ENCODE peak calls at places on chromosomes 6 and 20, in six cellular contexts. U is upper lobe of right lung, L is colonic mucosa, Q is keratinocyte, S is psoas muscle, W is astrocyte. R is an unnamed sample.

GRCh38 chr6:161256390-161256789 is 17.5 kb downstream of the AGPAT4 start:
- DNase-seq in S (no peak), U (no peak), L (no peak), Q (no peak), W (no peak), R (no peak)

GRCh38 chr6:15073344-15073789 is 172.5 kb upstream of the JARID2 start:
- DNase-seq in Q (peak; percentile 75), W (peak; percentile 49), U (no peak), S (no peak), L (no peak), R (no peak)

GRCh38 chr6:44538131-44538835 is 150.8 kb downstream of the CDC5L start:
- DNase-seq in U (no peak), S (no peak), Q (no peak), L (no peak), W (no peak), R (no peak)

GRCh38 chr6:114085206-114085605 is 114.3 kb upstream of the HDAC2 start:
- DNase-seq in U (no peak), W (peak; percentile 89), Q (no peak), S (no peak), L (no peak), R (no peak)

GRCh38 chr20:45419188-45420091 is 3.5 kb downstream of the PIGT start:
- DNase-seq in S (peak; percentile 63), Q (peak; percentile 23), L (peak; percentile 82), W (peak; percentile 97), U (no peak), R (peak; percentile 78)

GRCh38 chr6:123909989-123910388 is 106.3 kb downstream of the NKAIN2 start:
- DNase-seq in W (no peak), Q (no peak), S (no peak), U (no peak), L (no peak), R (peak; percentile 13)

GRCh38 chr6:167094820-167095637 is 27.9 kb upstream of the CCR6 start:
- DNase-seq in S (no peak), L (no peak), W (no peak), Q (no peak), U (no peak), R (no peak)

GRCh38 chr6:150373260-150373701 is 4.5 kb downstream of the IYD start:
- DNase-seq in U (no peak), L (no peak), Q (no peak), W (peak; percentile 58), S (no peak), R (no peak)

GRCh38 chr6:87925373-87926060 is 122.1 kb upstream of the SPACA1 start:
- DNase-seq in S (no peak), U (no peak), L (peak; percentile 23), Q (no peak), W (no peak), R (no peak)

GRCh38 chr20:41065716-41066115 is 37.1 kb downstream of the TOP1 start:
- DNase-seq in L (no peak), Q (no peak), W (no peak), U (no peak), S (no peak), R (no peak)

GRCh38 chr6:52518279-52518944 is 58.4 kb downstream of the TRAM2 start:
- DNase-seq in L (no peak), Q (no peak), W (no peak), S (no peak), U (no peak), R (no peak)

GRCh38 chr20:6976535-6976934 is 209.0 kb downstream of the BMP2 start:
- DNase-seq in S (no peak), U (no peak), Q (no peak), W (no peak), L (no peak), R (no peak)

GRCh38 chr6:87799651-87800050 is 97.6 kb upstream of the AKIRIN2 start:
- DNase-seq in U (no peak), L (no peak), Q (no peak), S (no peak), W (no peak), R (peak; percentile 51)

GRCh38 chr6:55293116-55293515 is 34.2 kb upstream of the GFRAL start:
- DNase-seq in W (no peak), Q (no peak), L (no peak), U (no peak), S (no peak), R (no peak)

GRCh38 chr6:100464910-100465700 is at the start of gene SIM1:
- DNase-seq in S (peak; percentile 62), Q (no peak), U (no peak), L (peak; percentile 58), W (peak; percentile 40), R (peak; percentile 34)

GRCh38 chr6:74578339-74578738 is 627.5 kb downstream of the COL12A1 start:
- DNase-seq in W (peak; percentile 86), S (no peak), Q (no peak), L (no peak), U (no peak), R (no peak)

DNA sequence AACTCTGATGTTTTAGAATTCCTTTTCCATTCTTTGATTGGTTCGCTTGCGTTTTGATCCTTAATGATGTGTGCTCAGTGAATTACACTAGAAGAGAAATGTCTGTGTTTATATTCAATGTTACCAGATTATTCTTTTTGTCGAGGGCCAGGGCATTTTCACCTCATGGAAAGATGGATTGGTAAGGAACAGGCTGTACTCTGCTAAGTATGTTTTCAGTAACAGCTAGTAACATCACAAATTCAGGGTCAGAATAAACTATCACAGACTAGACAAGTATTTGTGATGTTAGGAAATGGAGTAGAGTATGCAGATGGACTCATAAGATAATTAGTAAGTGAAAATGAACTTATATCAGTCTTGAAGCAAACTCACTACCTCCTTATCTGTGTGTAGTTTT is 235.6 kb downstream of the SOX4 start:
- DNase-seq in L (no peak), W (no peak), S (no peak), Q (no peak), U (no peak), R (no peak)
- H3K27ac ChIP-seq in L (no peak overlapping the region), W (no peak overlapping the region), S (no peak overlapping the region), Q (no peak overlapping the region), U (no peak overlapping the region), R (no peak overlapping the region)

GRCh38 chr20:24978493-24978892 is 14.1 kb downstream of the APMAP start:
- DNase-seq in S (no peak), W (no peak), U (no peak), Q (no peak), L (peak; percentile 10), R (no peak)
- H3K36me3 ChIP-seq in S (peaks cover 49% of the 10 kb centered on the region), W (no peaks in the 10 kb centered on the region), U (peaks cover 42% of the 10 kb centered on the region), Q (no peaks in the 10 kb centered on the region), L (no peaks in the 10 kb centered on the region), R (peaks cover 16% of the 10 kb centered on the region)

GRCh38 chr6:7153807-7154206 is 46.0 kb downstream of the RREB1 start:
- DNase-seq in Q (no peak), S (no peak), W (no peak), L (no peak), U (no peak), R (no peak)
- H3K27ac ChIP-seq in Q (no peak overlapping the region), S (peak overlapping the region; percentile 71), W (no peak overlapping the region), L (peak overlapping the region; percentile 23), U (peak overlapping the region; percentile 69), R (no peak overlapping the region)

GRCh38 chr20:62165762-62166399 is 16.9 kb upstream of the MTG2 start:
- DNase-seq in W (no peak), S (peak; percentile 64), L (no peak), Q (no peak), U (no peak), R (no peak)

GRCh38 chr20:62168061-62168460 is 14.8 kb upstream of the MTG2 start:
- DNase-seq in L (no peak), Q (no peak), W (no peak), U (no peak), S (no peak), R (no peak)

GRCh38 chr20:62164879-62165761 is 17.7 kb upstream of the MTG2 start:
- DNase-seq in W (no peak), L (no peak), S (no peak), Q (no peak), U (no peak), R (no peak)

GRCh38 chr20:62168890-62169435 is 13.9 kb upstream of the MTG2 start:
- DNase-seq in Q (no peak), U (no peak), W (no peak), L (no peak), S (no peak), R (no peak)

GRCh38 chr20:62167474-62167873 is 15.4 kb upstream of the MTG2 start:
- DNase-seq in Q (no peak), L (no peak), W (no peak), S (no peak), U (no peak), R (no peak)
- H3K36me3 ChIP-seq in Q (peaks cover 18% of the 10 kb centered on the region), L (peaks cover 1% of the 10 kb centered on the region), W (peaks cover 21% of the 10 kb centered on the region), S (peaks cover 67% of the 10 kb centered on the region), U (peaks cover 45% of the 10 kb centered on the region), R (peaks cover 17% of the 10 kb centered on the region)

GRCh38 chr6:156911581-156911980 is 134.4 kb downstream of the ARID1B start:
- DNase-seq in L (no peak), S (no peak), U (no peak), W (no peak), Q (no peak), R (no peak)
- H3K27ac ChIP-seq in L (no peak overlapping the region), S (no peak overlapping the region), U (no peak overlapping the region), W (no peak overlapping the region), Q (no peak overlapping the region), R (no peak overlapping the region)

R was measured in small intestine.